ENCODE peak calls at places on chromosomes 16 and 17, in four cellular contexts. One of them, this sample, is unnamed.

GRCh38 chr17:66115246-66115645 is 76.7 kb downstream of the CEP112 start:
- DNase-seq in HL-60: no peak
- DNase-seq in endothelial cell of umbilical vein: no peak
- DNase-seq in suprapubic skin: no peak
- DNase-seq in this sample: no peak

GRCh38 chr17:48610282-48611211 is at the start of gene HOXB7:
- DNase-seq in suprapubic skin: peak; percentile 92
- DNase-seq in HL-60: no peak
- DNase-seq in endothelial cell of umbilical vein: peak; percentile 79
- DNase-seq in this sample: no peak

GRCh38 chr16:29720703-29721102 is 25.1 kb downstream of the C16orf54 start:
- DNase-seq in suprapubic skin: no peak
- DNase-seq in HL-60: peak; percentile 67
- DNase-seq in endothelial cell of umbilical vein: no peak
- DNase-seq in this sample: no peak

GRCh38 chr17:44279586-44280344 is 11.8 kb upstream of the SLC4A1 start:
- DNase-seq in HL-60: peak; percentile 36
- DNase-seq in suprapubic skin: no peak
- DNase-seq in endothelial cell of umbilical vein: peak; percentile 89
- DNase-seq in this sample: peak; percentile 8

GRCh38 chr17:79085921-79086551 is 11.4 kb downstream of the ENGASE start:
- DNase-seq in HL-60: no peak
- DNase-seq in endothelial cell of umbilical vein: no peak
- DNase-seq in suprapubic skin: no peak
- DNase-seq in this sample: no peak

GRCh38 chr17:63439682-63440081 is 6.4 kb downstream of the CYB561 start:
- DNase-seq in HL-60: no peak
- DNase-seq in suprapubic skin: no peak
- DNase-seq in endothelial cell of umbilical vein: peak; percentile 32
- DNase-seq in this sample: no peak

GRCh38 chr16:84806256-84806889 is 13.4 kb upstream of the CRISPLD2 start:
- DNase-seq in suprapubic skin: no peak
- DNase-seq in endothelial cell of umbilical vein: peak; percentile 80
- DNase-seq in HL-60: peak; percentile 79
- DNase-seq in this sample: peak; percentile 32

GRCh38 chr17:50905460-50905803 is 39.3 kb upstream of the TOB1 start:
- DNase-seq in endothelial cell of umbilical vein: no peak
- DNase-seq in HL-60: no peak
- DNase-seq in suprapubic skin: no peak
- DNase-seq in this sample: no peak

GRCh38 chr17:39231587-39232551 is 6.1 kb upstream of the STAC2 start:
- DNase-seq in suprapubic skin: no peak
- DNase-seq in HL-60: peak; percentile 57
- DNase-seq in endothelial cell of umbilical vein: peak; percentile 26
- DNase-seq in this sample: no peak

GRCh38 chr16:1732071-1732470 is 26.1 kb downstream of the MAPK8IP3 start:
- DNase-seq in suprapubic skin: no peak
- DNase-seq in endothelial cell of umbilical vein: no peak
- DNase-seq in HL-60: no peak
- DNase-seq in this sample: no peak

GRCh38 chr16:56072096-56072495 is 119.2 kb upstream of the GNAO1 start:
- DNase-seq in endothelial cell of umbilical vein: no peak
- DNase-seq in suprapubic skin: no peak
- DNase-seq in HL-60: no peak
- DNase-seq in this sample: no peak

GRCh38 chr17:16215002-16215272 is 397 bp downstream of the NCOR1 start:
- DNase-seq in endothelial cell of umbilical vein: no peak
- DNase-seq in HL-60: peak; percentile 14
- DNase-seq in suprapubic skin: peak; percentile 83
- DNase-seq in this sample: no peak

GRCh38 chr17:70608193-70608592 is 438.9 kb downstream of the KCNJ2 start:
- DNase-seq in HL-60: no peak
- DNase-seq in endothelial cell of umbilical vein: peak; percentile 12
- DNase-seq in suprapubic skin: no peak
- DNase-seq in this sample: no peak

GRCh38 chr17:81354252-81354943 is 40.9 kb upstream of the BAHCC1 start:
- DNase-seq in endothelial cell of umbilical vein: no peak
- DNase-seq in HL-60: no peak
- DNase-seq in suprapubic skin: no peak
- DNase-seq in this sample: no peak

GRCh38 chr16:57994778-57995177 is 5.7 kb downstream of the ZNF319 start:
- DNase-seq in endothelial cell of umbilical vein: no peak
- DNase-seq in suprapubic skin: no peak
- DNase-seq in HL-60: peak; percentile 88
- DNase-seq in this sample: no peak

GRCh38 chr17:14299261-14300093 is 1.4 kb upstream of the HS3ST3B1 start:
- DNase-seq in HL-60: peak; percentile 6
- DNase-seq in suprapubic skin: peak; percentile 86
- DNase-seq in endothelial cell of umbilical vein: peak; percentile 20
- DNase-seq in this sample: no peak

GRCh38 chr17:59547131-59547915 is 18.1 kb upstream of the DHX40 start:
- DNase-seq in suprapubic skin: no peak
- DNase-seq in endothelial cell of umbilical vein: peak; percentile 24
- DNase-seq in HL-60: no peak
- DNase-seq in this sample: no peak

GRCh38 chr17:60297729-60298293 is 94.1 kb downstream of the USP32 start:
- DNase-seq in endothelial cell of umbilical vein: no peak
- DNase-seq in HL-60: no peak
- DNase-seq in suprapubic skin: no peak
- DNase-seq in this sample: no peak

GRCh38 chr16:83609178-83609577 is 198.6 kb upstream of the HSBP1 start:
- DNase-seq in HL-60: no peak
- DNase-seq in endothelial cell of umbilical vein: no peak
- DNase-seq in suprapubic skin: no peak
- DNase-seq in this sample: no peak

GRCh38 chr16:84869464-84869863 is 49.7 kb downstream of the CRISPLD2 start:
- DNase-seq in HL-60: no peak
- DNase-seq in endothelial cell of umbilical vein: no peak
- DNase-seq in suprapubic skin: no peak
- DNase-seq in this sample: no peak

GRCh38 chr17:8175795-8176196 is 384 bp downstream of the TMEM107 start:
- DNase-seq in HL-60: no peak
- DNase-seq in suprapubic skin: no peak
- DNase-seq in endothelial cell of umbilical vein: no peak
- DNase-seq in this sample: no peak

GRCh38 chr17:82201498-82201910 is 11.1 kb downstream of the CCDC57 start:
- DNase-seq in suprapubic skin: no peak
- DNase-seq in HL-60: no peak
- DNase-seq in endothelial cell of umbilical vein: no peak
- DNase-seq in this sample: no peak

GRCh38 chr16:55033225-55034156 is 102.8 kb downstream of the IRX5 start:
- DNase-seq in suprapubic skin: peak; percentile 72
- DNase-seq in HL-60: no peak
- DNase-seq in endothelial cell of umbilical vein: no peak
- DNase-seq in this sample: no peak

GRCh38 chr17:11557727-11558452 is 40.4 kb upstream of the DNAH9 start:
- DNase-seq in HL-60: no peak
- DNase-seq in endothelial cell of umbilical vein: no peak
- DNase-seq in suprapubic skin: no peak
- DNase-seq in this sample: no peak

GRCh38 chr16:86022381-86022960 is 123.5 kb downstream of the IRF8 start:
- DNase-seq in HL-60: no peak
- DNase-seq in suprapubic skin: peak; percentile 67
- DNase-seq in endothelial cell of umbilical vein: no peak
- DNase-seq in this sample: no peak

GRCh38 chr16:86020971-86021370 is 122.0 kb downstream of the IRF8 start:
- DNase-seq in HL-60: no peak
- DNase-seq in suprapubic skin: peak; percentile 73
- DNase-seq in endothelial cell of umbilical vein: no peak
- DNase-seq in this sample: no peak

GRCh38 chr16:86018487-86018886 is 119.5 kb downstream of the IRF8 start:
- DNase-seq in endothelial cell of umbilical vein: no peak
- DNase-seq in suprapubic skin: peak; percentile 70
- DNase-seq in HL-60: peak; percentile 85
- DNase-seq in this sample: no peak

GRCh38 chr16:86016201-86016965 is 117.4 kb downstream of the IRF8 start:
- DNase-seq in HL-60: peak; percentile 7
- DNase-seq in suprapubic skin: peak; percentile 66
- DNase-seq in endothelial cell of umbilical vein: peak; percentile 62
- DNase-seq in this sample: peak; percentile 25

GRCh38 chr16:86019446-86020047 is 120.6 kb downstream of the IRF8 start:
- DNase-seq in suprapubic skin: peak; percentile 48
- DNase-seq in endothelial cell of umbilical vein: no peak
- DNase-seq in HL-60: no peak
- DNase-seq in this sample: no peak
- TF ChIP-seq CTCF in suprapubic skin: no peak
- TF ChIP-seq CTCF in endothelial cell of umbilical vein: peak; percentile 34
- TF ChIP-seq CTCF in HL-60: no peak
- TF ChIP-seq CTCF in this sample: no peak

DNA sequence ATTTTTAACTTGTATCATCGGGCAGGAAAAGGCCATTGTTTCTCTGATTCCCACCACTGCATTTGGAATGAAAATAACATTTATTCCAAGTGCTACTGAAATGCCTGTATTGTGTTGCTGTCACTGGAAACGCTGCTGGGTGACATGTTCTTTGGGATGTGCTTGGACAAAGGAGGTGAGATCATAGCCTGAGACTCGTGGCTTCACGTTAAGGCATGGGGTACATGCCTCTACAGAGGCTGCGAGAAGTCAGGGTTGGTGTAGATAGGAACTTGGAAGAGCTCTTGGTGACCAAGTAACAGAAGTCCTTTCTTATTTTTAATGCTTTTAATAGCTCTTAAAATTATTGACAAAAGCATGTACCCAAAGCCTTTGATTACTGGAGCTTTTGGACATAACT is 58.8 kb upstream of the MAF start:
- DNase-seq in suprapubic skin: no peak
- DNase-seq in endothelial cell of umbilical vein: no peak
- DNase-seq in HL-60: no peak
- DNase-seq in this sample: no peak
- TF ChIP-seq POLR2AphosphoS5 in suprapubic skin: no peak
- TF ChIP-seq POLR2AphosphoS5 in endothelial cell of umbilical vein: no peak
- TF ChIP-seq POLR2AphosphoS5 in HL-60: no peak
- TF ChIP-seq POLR2AphosphoS5 in this sample: no peak

GRCh38 chr16:70290949-70291519 is 1.7 kb upstream of the AARS1 start:
- DNase-seq in endothelial cell of umbilical vein: no peak
- DNase-seq in suprapubic skin: no peak
- DNase-seq in HL-60: no peak
- DNase-seq in this sample: no peak

GRCh38 chr16:70294385-70295029 is 4.5 kb upstream of the DDX19B start:
- DNase-seq in endothelial cell of umbilical vein: no peak
- DNase-seq in suprapubic skin: no peak
- DNase-seq in HL-60: no peak
- DNase-seq in this sample: no peak

DNA sequence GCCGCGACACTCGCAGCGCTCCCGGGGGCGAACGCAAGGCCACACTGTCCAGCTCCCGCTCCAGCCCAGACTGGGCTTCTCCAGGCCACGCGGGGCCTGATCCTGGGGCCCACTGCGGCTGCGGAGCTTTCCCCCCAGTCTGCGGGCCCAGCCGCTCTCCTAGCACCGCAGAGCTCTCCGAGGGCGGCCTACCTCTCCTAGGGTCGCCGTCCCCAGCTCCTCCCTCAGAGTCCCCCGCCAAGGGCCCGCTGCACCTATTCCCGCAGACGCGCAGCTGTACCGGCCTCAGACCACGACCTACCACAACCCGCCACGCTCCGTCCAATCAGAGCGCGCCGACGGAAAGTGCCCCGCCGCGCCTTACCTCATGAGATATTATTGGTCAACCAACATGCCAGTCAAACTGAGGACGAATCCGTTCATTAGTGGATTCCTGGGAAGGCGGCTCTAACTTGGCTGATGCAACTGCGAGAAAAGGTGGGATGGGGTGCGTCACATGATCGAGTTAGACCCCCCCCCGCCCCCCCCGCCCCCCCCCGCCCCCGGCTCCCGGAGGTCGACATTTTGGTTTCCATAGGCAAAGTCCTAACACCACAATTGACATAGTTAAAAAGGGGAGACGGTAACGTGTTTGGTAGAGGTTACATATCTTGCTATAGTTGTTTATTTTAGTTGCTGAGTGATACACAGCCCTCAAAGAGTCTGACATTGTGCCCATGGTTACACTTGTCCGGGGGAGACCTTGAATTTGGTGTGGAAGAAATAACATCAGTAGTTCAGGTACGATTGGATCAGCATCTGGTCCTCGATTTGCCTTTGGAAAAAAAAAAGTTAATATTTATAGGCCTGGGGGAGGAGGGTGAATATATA is at the start of gene AARS1:
- DNase-seq in endothelial cell of umbilical vein: peak; percentile 99
- DNase-seq in HL-60: peak; percentile 99
- DNase-seq in suprapubic skin: peak; percentile 98
- DNase-seq in this sample: peak; percentile 92
- TF ChIP-seq CTCF in endothelial cell of umbilical vein: no peak
- TF ChIP-seq CTCF in HL-60: no peak
- TF ChIP-seq CTCF in suprapubic skin: no peak
- TF ChIP-seq CTCF in this sample: no peak

DNA sequence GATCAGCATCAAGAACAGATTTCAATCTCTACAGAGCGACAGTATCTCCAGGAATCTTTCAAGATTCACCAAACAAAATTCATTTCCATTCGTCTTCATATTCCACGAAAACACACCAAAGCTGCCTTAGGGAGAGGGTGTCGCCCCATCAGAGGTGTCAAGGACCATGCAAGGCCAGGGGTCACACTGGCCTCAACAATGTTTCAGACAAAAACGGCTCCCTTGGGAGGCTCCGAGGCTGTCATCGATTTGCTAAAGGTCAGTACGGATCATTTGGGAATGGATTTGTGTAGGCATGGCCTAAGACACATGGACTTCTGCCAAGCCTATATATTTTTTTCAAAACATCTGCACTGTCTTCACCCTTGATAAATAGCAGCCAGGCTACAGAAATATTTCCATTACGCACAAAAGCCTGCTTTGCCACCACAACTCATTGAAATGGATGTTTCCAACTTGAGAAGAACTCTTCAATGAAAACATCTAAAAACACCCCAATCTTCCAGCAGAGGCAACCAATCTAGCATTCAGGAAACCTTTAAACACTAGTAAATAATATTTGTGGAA is 10.3 kb downstream of the CUEDC1 start:
- DNase-seq in HL-60: no peak
- DNase-seq in suprapubic skin: no peak
- DNase-seq in endothelial cell of umbilical vein: no peak
- DNase-seq in this sample: no peak
- TF ChIP-seq POLR2AphosphoS5 in HL-60: no peak
- TF ChIP-seq POLR2AphosphoS5 in suprapubic skin: no peak
- TF ChIP-seq POLR2AphosphoS5 in endothelial cell of umbilical vein: no peak
- TF ChIP-seq POLR2AphosphoS5 in this sample: no peak